ENCODE peak calls at places on chromosomes 2 and 18, in six cellular contexts. M is tibial artery; E is brain microvascular endothelial cell; T is psoas muscle; K is left ventricle myocardium inferior; L is CD8-positive, alpha-beta memory T cell. G is an unnamed sample.

GRCh38 chr18:2256577-2256976 is 314.7 kb downstream of the METTL4 start:
- DNase-seq in E (no peak), T (no peak), M (no peak), L (no peak), K (no peak), G (no peak)

GRCh38 chr2:179581605-179582004 is 279.8 kb downstream of the ZNF385B start:
- DNase-seq in E (no peak), T (no peak), L (no peak), M (no peak), K (no peak), G (no peak)

GRCh38 chr2:29295843-29296242 is 180.6 kb downstream of the CLIP4 start:
- DNase-seq in E (no peak), T (no peak), K (no peak), M (no peak), L (no peak), G (no peak)

GRCh38 chr18:57984490-57985109 is 59.4 kb upstream of the NEDD4L start:
- DNase-seq in M (no peak), E (no peak), K (no peak), L (no peak), T (no peak), G (no peak)

GRCh38 chr2:8679827-8680731 is 1.8 kb upstream of the ID2 start:
- DNase-seq in E (no peak), K (peak), M (peak), T (no peak), L (no peak), G (no peak)

GRCh38 chr2:16663121-16663905 is 2.3 kb downstream of the CYRIA start:
- DNase-seq in T (no peak), M (no peak), E (no peak), L (no peak), K (no peak), G (no peak)

GRCh38 chr18:32019251-32019943 is 772 bp downstream of the RNF125 start:
- DNase-seq in K (peak), M (peak), L (peak), E (peak), T (peak), G (peak)

GRCh38 chr2:61436092-61436491 is 34.8 kb downstream of the USP34 start:
- DNase-seq in E (no peak), K (no peak), M (no peak), L (no peak), T (no peak), G (no peak)

GRCh38 chr2:237154050-237154638 is 68.5 kb downstream of the COPS8 start:
- DNase-seq in M (no peak), T (no peak), L (peak), E (peak), K (no peak), G (no peak)

GRCh38 chr2:26043862-26044736 is 10.2 kb downstream of the RAB10 start:
- DNase-seq in M (peak), E (no peak), K (no peak), T (peak), L (peak), G (no peak)

GRCh38 chr2:88765154-88765948 is 73.9 kb downstream of the RPIA start:
- DNase-seq in T (no peak), K (no peak), L (no peak), E (no peak), M (no peak), G (no peak)

GRCh38 chr18:28834889-28835288 is 658.0 kb upstream of the CDH2 start:
- DNase-seq in L (no peak), T (no peak), E (no peak), M (no peak), K (no peak), G (no peak)

GRCh38 chr18:56598422-56598821 is 40.0 kb downstream of the TXNL1 start:
- DNase-seq in M (no peak), E (no peak), T (no peak), L (no peak), K (no peak), G (no peak)

GRCh38 chr2:39725401-39725800 is 53.7 kb downstream of the THUMPD2 start:
- DNase-seq in K (no peak), L (no peak), M (no peak), T (no peak), E (no peak), G (no peak)

DNA sequence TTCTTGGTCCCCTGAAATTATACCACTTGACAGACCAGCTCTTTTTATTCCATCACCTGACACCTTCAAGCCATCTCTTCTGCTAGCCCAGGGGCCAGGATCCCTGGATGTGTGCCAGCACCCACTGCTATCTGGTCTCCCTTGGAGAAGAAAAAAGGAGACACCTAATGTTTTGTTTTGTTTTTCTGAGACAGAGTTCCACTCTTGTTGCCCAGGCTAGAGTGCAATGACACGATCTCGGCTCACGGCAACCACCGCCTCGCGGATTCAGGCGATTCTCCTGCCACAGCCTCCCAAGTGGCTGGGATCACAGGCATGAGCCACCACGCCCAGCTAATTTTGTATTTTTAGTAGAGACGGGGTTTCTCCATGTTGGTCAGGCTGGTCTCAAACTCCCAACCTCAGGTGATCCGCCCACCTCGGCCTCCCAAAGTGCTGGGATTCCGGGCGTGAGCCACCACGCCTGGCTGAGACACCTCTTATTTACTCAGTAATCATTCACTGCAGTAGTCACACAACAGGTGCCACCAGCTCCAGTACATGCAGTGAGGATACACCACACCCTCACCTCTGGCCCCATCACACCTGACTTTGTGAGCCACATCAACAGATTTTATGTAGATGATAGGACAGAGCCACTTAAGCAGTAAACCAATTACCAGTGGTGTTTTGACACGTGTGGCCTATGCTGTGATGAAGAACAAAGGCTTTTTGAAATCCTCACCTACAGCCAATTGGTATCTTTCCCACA is 42.8 kb upstream of the PCBP1 start:
- DNase-seq in E (no peak), L (no peak), K (no peak), T (no peak), M (no peak), G (no peak)
- H3K27ac ChIP-seq in E (no peak), L (no peak), K (no peak), T (no peak), M (no peak), G (no peak)

GRCh38 chr2:66438498-66439290 is 3.8 kb downstream of the MEIS1 start:
- DNase-seq in M (no peak), L (no peak), E (no peak), K (no peak), T (no peak), G (no peak)

GRCh38 chr2:66439291-66440010 is 4.5 kb downstream of the MEIS1 start:
- DNase-seq in E (no peak), T (no peak), L (no peak), K (peak), M (no peak), G (no peak)

GRCh38 chr2:66441651-66442365 is 6.9 kb downstream of the MEIS1 start:
- DNase-seq in T (no peak), K (no peak), L (no peak), E (no peak), M (no peak), G (no peak)

GRCh38 chr2:66440692-66441091 is 5.8 kb downstream of the MEIS1 start:
- DNase-seq in T (no peak), L (no peak), E (no peak), K (peak), M (no peak), G (no peak)

DNA sequence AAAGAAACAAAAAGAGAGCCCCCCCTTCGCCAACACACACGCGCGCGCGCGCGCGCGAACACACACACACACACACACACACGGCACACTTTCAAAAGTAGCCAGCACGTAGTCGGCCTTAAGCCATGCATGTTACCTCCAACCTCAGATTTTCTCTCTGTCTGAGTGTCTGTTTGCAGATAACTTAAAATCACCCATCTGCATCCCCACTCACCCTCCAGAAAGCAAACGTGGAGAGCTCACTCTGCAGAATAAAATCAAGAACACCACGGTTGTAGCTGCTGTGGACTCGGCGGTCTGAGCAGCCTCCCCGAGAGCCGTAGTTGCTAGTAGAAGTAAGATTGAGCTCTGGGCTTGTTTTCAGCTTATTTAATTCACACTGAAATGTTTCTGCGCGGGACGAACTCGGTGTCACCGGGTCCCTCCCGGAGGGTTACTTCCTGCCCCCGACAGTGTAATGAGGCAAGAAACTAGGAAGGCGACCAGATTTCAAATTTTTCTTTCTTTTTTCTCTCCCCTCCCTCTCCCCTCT is 5.2 kb downstream of the MEIS1 start:
- DNase-seq in L (no peak), T (no peak), M (no peak), K (peak), E (no peak), G (no peak)
- H3K27ac ChIP-seq in L (no peak), T (peak), M (peak), K (peak), E (no peak), G (peak)

GRCh38 chr18:43663159-43663558 is 385.9 kb upstream of the SYT4 start:
- DNase-seq in M (no peak), L (no peak), T (no peak), E (no peak), K (no peak), G (no peak)

GRCh38 chr18:43661570-43661969 is 384.3 kb upstream of the SYT4 start:
- DNase-seq in T (no peak), M (no peak), K (no peak), L (no peak), E (peak), G (no peak)

GRCh38 chr18:43665239-43665788 is 388.0 kb upstream of the SYT4 start:
- DNase-seq in M (no peak), K (no peak), T (no peak), L (no peak), E (peak), G (no peak)

GRCh38 chr18:43664487-43665008 is 387.3 kb upstream of the SYT4 start:
- DNase-seq in T (no peak), L (no peak), K (no peak), M (no peak), E (no peak), G (no peak)

DNA sequence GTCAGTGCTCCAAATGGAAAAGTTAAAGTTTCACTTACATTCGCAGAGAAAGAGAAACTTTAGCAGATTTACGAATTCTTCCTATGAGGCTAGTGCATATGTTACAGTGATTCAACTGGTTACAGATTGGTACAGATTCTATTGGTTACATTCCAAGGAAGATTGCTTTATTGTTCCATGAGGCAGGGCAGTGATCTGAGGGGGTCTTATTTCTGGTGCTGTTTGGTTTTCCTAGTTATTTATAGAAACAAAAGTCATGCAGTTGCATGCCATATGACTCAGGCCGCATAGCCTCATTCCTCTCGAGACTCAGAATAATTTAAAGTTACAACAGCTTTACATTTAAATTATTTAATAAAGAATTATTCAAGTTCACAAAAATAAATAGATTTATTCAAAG is 385.4 kb upstream of the SYT4 start:
- DNase-seq in T (no peak), M (no peak), K (no peak), L (no peak), E (peak), G (no peak)
- H3K27ac ChIP-seq in T (no peak), M (no peak), K (no peak), L (no peak), E (peak), G (no peak)

GRCh38 chr18:23819005-23819404 is 129.8 kb downstream of the LAMA3 start:
- DNase-seq in M (no peak), E (no peak), K (no peak), T (no peak), L (no peak), G (no peak)

GRCh38 chr18:23811176-23811575 is 121.9 kb downstream of the LAMA3 start:
- DNase-seq in E (no peak), K (no peak), L (no peak), M (no peak), T (no peak), G (no peak)

GRCh38 chr18:23816740-23817139 is 127.5 kb downstream of the LAMA3 start:
- DNase-seq in M (no peak), K (no peak), T (no peak), L (no peak), E (no peak), G (no peak)

GRCh38 chr18:23812566-23813440 is 123.5 kb downstream of the LAMA3 start:
- DNase-seq in L (peak), E (no peak), M (no peak), T (no peak), K (no peak), G (no peak)

DNA sequence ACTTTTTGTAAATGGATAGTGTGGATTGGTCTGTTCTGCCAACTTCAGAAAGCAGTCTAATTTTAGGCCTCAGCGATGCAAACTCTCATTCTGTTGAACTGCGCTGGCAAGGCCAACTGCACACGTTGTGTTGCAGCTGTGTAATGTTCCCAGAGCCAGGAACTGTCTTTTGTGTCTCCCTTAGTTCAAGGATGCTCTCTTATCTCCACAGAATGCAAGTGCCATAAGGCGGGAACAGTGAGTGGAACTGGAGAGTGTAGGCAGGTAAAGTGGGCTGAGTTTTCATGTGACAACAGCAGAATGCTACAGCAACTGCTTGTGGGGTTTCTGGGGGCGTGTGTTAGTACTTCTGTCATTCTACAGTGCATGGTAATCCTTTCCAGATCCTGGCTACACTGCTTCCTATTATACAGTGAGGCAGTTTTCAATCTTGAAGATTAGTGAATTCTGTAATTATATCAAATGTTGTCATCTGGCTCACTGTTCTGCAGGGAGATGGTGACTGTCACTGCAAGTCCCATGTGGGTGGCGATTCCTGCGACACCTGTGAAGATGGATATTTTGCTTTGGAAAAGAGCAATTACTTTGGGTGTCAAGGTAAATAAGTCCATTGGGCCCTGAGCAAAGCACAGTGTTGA is 125.8 kb downstream of the LAMA3 start:
- DNase-seq in K (peak), M (no peak), E (no peak), T (no peak), L (no peak), G (no peak)
- H3K27ac ChIP-seq in K (peak), M (no peak), E (no peak), T (no peak), L (no peak), G (no peak)

G was measured in substantia nigra.